ENCODE peak calls at places on chromosome 15, in six cellular contexts. I, U, X, S, A and W are unnamed samples. For H3K4me1, the result is how much of the 10 kb centered on the place peaks cover.

GRCh38 chr15:62469874-62470688 is 305.0 kb upstream of the C2CD4B start:
- DNase-seq in I (no peak), U (no peak), X (peak), S (no peak), A (no peak), W (no peak)

GRCh38 chr15:41794081-41794480 is 19.8 kb downstream of the MAPKBP1 start:
- DNase-seq in I (no peak), U (no peak), X (no peak), S (no peak), A (no peak), W (no peak)

GRCh38 chr15:61201322-61201721 is 27.8 kb downstream of the RORA start:
- DNase-seq in I (no peak), U (no peak), X (no peak), S (no peak), A (no peak), W (no peak)

GRCh38 chr15:51205050-51205707 is 110.5 kb upstream of the TNFAIP8L3 start:
- DNase-seq in I (peak), U (no peak), X (no peak), S (no peak), A (no peak), W (peak)

GRCh38 chr15:61081028-61081322 is 148.1 kb downstream of the RORA start:
- DNase-seq in I (no peak), U (no peak), X (no peak), S (no peak), A (no peak), W (no peak)

GRCh38 chr15:80386151-80386550 is 18.0 kb upstream of the ARNT2 start:
- DNase-seq in I (no peak), U (no peak), X (no peak), S (no peak), A (no peak), W (no peak)

GRCh38 chr15:60534051-60534450 is 55.1 kb upstream of the ICE2 start:
- DNase-seq in I (no peak), U (no peak), X (no peak), S (no peak), A (no peak), W (no peak)

GRCh38 chr15:33926260-33926659 is 42.0 kb upstream of the CHRM5 start:
- DNase-seq in I (no peak), U (no peak), X (no peak), S (no peak), A (no peak), W (no peak)

GRCh38 chr15:90987561-90988141 is 6.7 kb downstream of the PRC1 start:
- DNase-seq in I (no peak), U (no peak), X (no peak), S (no peak), A (no peak), W (no peak)

GRCh38 chr15:91118796-91119590 is 18.9 kb downstream of the SV2B start:
- DNase-seq in I (no peak), U (no peak), X (no peak), S (no peak), A (peak), W (no peak)

GRCh38 chr15:59039225-59039624 is 51.8 kb downstream of the RNF111 start:
- DNase-seq in I (no peak), U (no peak), X (no peak), S (no peak), A (no peak), W (no peak)

GRCh38 chr15:38253448-38253847 is 812 bp downstream of the SPRED1 start:
- DNase-seq in I (peak), U (no peak), X (peak), S (peak), A (no peak), W (no peak)

GRCh38 chr15:38058596-38059075 is 124.2 kb downstream of the TMCO5A start:
- DNase-seq in I (no peak), U (no peak), X (no peak), S (no peak), A (no peak), W (no peak)

GRCh38 chr15:63553388-63553791 is 43.8 kb upstream of the FBXL22 start:
- DNase-seq in I (peak), U (no peak), X (no peak), S (no peak), A (no peak), W (peak)

GRCh38 chr15:72604794-72605193 is 49.7 kb upstream of the GOLGA6B start:
- DNase-seq in I (no peak), U (no peak), X (peak), S (peak), A (no peak), W (no peak)

GRCh38 chr15:101049856-101050646 is 130.9 kb downstream of the LRRK1 start:
- DNase-seq in I (no peak), U (no peak), X (no peak), S (no peak), A (no peak), W (peak)

GRCh38 chr15:51793521-51793920 is 35.9 kb upstream of the TMOD3 start:
- DNase-seq in I (peak), U (no peak), X (no peak), S (no peak), A (no peak), W (peak)

GRCh38 chr15:96339662-96340347 is 9.3 kb downstream of the NR2F2 start:
- DNase-seq in I (no peak), U (no peak), X (no peak), S (no peak), A (no peak), W (no peak)

GRCh38 chr15:96340348-96340610 is 9.8 kb downstream of the NR2F2 start:
- DNase-seq in I (no peak), U (no peak), X (no peak), S (no peak), A (no peak), W (no peak)

GRCh38 chr15:96342143-96342466 is 11.6 kb downstream of the NR2F2 start:
- DNase-seq in I (no peak), U (no peak), X (no peak), S (no peak), A (no peak), W (no peak)

GRCh38 chr15:96341465-96342142 is 11.1 kb downstream of the NR2F2 start:
- DNase-seq in I (no peak), U (no peak), X (no peak), S (no peak), A (peak), W (no peak)

DNA sequence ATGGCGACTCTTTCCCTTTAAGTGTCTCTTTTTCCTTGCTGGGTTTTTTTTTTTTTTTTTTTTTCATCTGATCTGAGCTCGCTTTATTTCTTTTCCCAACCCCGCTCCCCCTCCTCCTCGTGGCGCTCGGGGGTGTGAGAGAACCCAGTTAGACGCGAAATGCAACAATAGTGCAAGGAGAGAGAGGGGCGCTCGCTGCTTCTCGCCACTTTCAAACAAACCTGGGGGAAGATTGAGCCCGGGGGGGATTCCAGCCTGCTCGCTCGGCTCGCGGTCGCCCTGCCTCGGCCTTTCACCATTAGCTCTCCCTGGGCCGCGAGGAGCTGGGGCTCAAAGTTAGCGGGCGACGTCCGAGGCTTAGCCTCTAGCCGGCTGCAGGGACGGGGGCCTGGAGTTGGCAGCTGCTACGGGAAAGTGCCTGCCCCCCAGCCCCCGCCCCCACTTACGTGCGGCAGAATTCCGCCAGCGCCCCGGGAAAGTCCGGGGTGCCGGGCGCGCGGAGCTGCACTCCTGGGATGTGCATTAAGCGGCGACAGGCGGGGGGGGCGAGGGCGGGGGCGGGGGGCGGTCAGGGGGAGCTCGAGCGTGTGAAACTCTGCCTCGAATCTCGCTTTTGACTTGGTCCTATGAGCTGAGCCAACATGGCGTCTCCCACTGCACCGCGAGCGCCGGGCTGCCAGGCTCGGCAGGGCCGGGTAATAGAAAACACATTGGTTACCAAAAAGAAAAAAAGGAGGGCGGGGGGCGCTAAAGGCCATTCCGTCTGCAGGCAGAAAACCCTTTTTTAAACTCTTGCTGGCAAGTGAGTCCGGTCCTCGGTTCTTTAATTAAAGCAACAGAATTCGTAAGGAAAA is 10.3 kb downstream of the NR2F2 start:
- DNase-seq in I (no peak), U (no peak), X (no peak), S (no peak), A (peak), W (no peak)
- TF ChIP-seq POLR2A in I (no peak), U (no peak), X (no peak), S (no peak), A (peak), W (no peak)

GRCh38 chr15:39919740-39920509 is at the start of gene GPR176:
- DNase-seq in I (peak), U (no peak), X (no peak), S (no peak), A (peak), W (no peak)
- TF ChIP-seq POLR2AphosphoS5 in I (no peak), U (no peak), X (no peak), S (no peak), A (peak), W (no peak)

DNA sequence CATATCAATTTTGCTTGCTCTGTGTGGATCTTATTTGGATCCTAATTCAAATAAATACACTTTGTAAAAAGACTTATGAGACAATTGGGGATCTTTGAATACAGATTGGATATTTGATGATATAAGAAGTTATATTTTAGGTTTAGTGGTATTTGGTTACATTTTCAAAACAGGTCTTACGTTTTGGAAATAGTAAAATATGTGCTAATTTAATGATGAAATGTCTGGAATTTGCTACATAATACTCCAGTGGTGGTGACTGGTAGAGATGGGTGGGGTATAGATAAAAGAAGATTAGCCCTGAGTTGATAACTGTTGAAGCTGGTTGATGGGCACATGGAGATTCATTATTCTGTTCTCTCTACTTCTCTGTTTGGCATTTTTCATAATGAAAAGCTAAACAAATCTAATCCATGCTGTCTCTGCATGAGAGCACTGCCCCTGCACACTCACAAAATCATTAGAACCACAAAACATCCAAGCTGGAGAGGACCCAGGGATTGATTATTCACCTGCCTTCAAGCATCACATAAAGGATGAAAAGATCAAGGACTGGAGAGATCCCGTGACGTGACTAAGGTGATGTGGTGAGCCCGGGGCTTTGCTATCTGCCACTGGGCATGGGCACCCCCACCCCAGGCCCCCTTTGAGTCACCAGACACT is 58.9 kb downstream of the TLE3 start:
- DNase-seq in I (no peak), U (peak), X (no peak), S (no peak), A (no peak), W (no peak)
- H3K4me1 ChIP-seq in I (under half), U (under half), X (under half), S (under half), A (under half), W (under half)

DNA sequence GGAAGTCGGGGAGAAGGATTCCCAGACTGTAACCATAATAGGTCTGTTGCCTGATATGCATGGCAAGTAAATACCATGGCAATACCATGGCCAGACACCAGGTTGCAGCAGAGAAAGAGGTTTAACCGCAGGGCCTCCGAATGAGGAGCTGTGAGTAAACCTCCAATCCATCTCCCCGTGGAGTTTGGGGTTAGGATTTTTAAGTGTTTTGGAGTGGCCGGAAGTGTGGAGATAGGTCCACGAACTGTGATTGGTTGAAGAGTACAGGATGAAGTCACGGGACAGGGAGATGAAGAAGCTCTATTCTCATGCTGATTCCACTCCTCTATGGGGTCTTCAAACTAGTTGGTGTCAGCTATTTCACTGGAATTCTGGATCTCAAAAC is 127.9 kb downstream of the ST8SIA2 start:
- DNase-seq in I (peak), U (peak), X (peak), S (peak), A (no peak), W (peak)
- TF ChIP-seq POLR2A in I (no peak), U (no peak), X (no peak), S (no peak), A (no peak), W (no peak)

GRCh38 chr15:75452968-75453702 is 1.6 kb upstream of the SIN3A start:
- DNase-seq in I (peak), U (peak), X (peak), S (no peak), A (peak), W (peak)

GRCh38 chr15:75451674-75452363 is at the start of gene SIN3A:
- DNase-seq in I (peak), U (peak), X (peak), S (peak), A (peak), W (peak)

GRCh38 chr15:75453703-75454470 is 2.4 kb upstream of the SIN3A start:
- DNase-seq in I (peak), U (peak), X (peak), S (peak), A (peak), W (peak)

GRCh38 chr15:75451202-75451673 is 252 bp downstream of the SIN3A start:
- DNase-seq in I (no peak), U (no peak), X (no peak), S (no peak), A (peak), W (no peak)

GRCh38 chr15:75452364-75452967 is 976 bp upstream of the SIN3A start:
- DNase-seq in I (peak), U (peak), X (peak), S (peak), A (peak), W (peak)
- TF ChIP-seq POLR2AphosphoS5 in I (peak), U (no peak), X (peak), S (peak), A (no peak), W (no peak)

GRCh38 chr15:74872702-74873035 is 496 bp downstream of the SCAMP2 start:
- DNase-seq in I (no peak), U (no peak), X (no peak), S (no peak), A (no peak), W (no peak)
- H3K4me1 ChIP-seq in I (under half), U (under half), X (under half), S (under half), A (half or more), W (half or more)

DNA sequence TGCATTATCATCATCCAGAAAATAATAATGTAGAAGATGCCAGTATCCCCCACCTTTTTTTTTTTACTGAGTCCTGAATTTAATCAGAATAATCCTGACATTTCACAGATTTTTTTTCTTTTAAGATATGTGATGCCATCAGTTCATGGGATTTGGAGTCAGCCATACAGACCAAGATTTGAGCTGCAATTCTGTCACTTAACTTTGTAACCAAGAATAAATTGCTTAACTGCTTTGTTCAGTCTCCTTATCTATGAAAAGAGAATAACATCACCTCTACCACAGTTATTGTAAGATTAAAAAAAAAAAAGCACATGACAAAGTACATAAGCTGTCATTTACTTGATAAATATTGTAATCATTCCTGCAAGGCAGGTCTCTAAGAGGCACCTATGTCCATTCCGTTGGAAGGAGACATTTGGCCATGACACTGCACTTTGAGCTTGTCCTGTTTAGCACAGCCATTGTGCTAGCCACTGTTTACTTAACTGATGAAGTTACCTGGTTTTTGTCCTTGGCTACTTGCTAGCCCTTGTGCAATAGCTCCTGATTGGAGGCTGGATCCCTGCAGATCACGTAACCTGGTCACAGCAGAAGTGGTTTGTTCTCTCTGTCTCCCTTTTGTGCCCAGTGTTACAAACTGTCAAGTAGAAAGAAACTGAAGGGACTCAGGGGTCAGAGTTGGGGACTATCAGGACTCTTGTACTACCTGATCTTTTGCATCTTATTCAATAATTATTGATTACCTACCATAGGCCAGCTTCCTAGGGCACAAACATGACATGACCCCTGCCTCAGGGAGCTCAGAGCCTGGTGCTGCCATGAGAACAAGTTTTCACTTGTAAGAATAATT is 306.0 kb downstream of the WDR72 start:
- DNase-seq in I (no peak), U (no peak), X (no peak), S (no peak), A (no peak), W (peak)
- TF ChIP-seq POLR2A in I (no peak), U (no peak), X (no peak), S (no peak), A (no peak), W (no peak)